ENCODE peak calls at places on chromosomes 1 and 21, in eight cellular contexts. H is EH, L is left colon, P is AG08396, V is T-helper 17 cell, J is NCI-H1694, R is tibial nerve, F is tibial artery. Y is an unnamed sample.

GRCh38 chr1:119865607-119866006 is 30.7 kb downstream of the ADAM30 start:
- DNase-seq in H (peak), L (no peak), P (no peak), V (no peak), J (no peak), R (no peak), F (no peak), Y (no peak)

GRCh38 chr1:60874703-60875102 is 207.7 kb upstream of the NFIA start:
- DNase-seq in H (peak), L (no peak), P (peak), V (no peak), J (no peak), R (no peak), F (no peak), Y (no peak)

GRCh38 chr21:40587786-40588353 is 259.1 kb downstream of the DSCAM start:
- DNase-seq in H (no peak), L (no peak), P (no peak), V (no peak), J (no peak), R (no peak), F (no peak), Y (no peak)

GRCh38 chr1:197958861-197959260 is 41.7 kb downstream of the LHX9 start:
- DNase-seq in H (peak), L (no peak), P (no peak), V (no peak), J (no peak), R (no peak), F (no peak), Y (no peak)

GRCh38 chr21:35791541-35792335 is 268.6 kb downstream of the SETD4 start:
- DNase-seq in H (no peak), L (no peak), P (no peak), V (no peak), J (no peak), R (no peak), F (no peak), Y (no peak)

GRCh38 chr21:42190492-42190875 is 28.5 kb upstream of the ABCG1 start:
- DNase-seq in H (no peak), L (no peak), P (no peak), V (no peak), J (no peak), R (no peak), F (no peak), Y (no peak)

GRCh38 chr1:154775559-154776338 is 94.3 kb downstream of the KCNN3 start:
- DNase-seq in H (no peak), L (no peak), P (no peak), V (no peak), J (no peak), R (no peak), F (no peak), Y (no peak)

GRCh38 chr1:235557495-235557894 is 53.2 kb upstream of the B3GALNT2 start:
- DNase-seq in H (no peak), L (no peak), P (no peak), V (no peak), J (no peak), R (no peak), F (no peak), Y (no peak)

GRCh38 chr1:108314815-108315214 is 70.9 kb upstream of the NBPF4 start:
- DNase-seq in H (no peak), L (no peak), P (no peak), V (no peak), J (no peak), R (no peak), F (no peak), Y (no peak)

GRCh38 chr21:46509760-46510159 is 51.1 kb downstream of the DIP2A start:
- DNase-seq in H (no peak), L (no peak), P (no peak), V (no peak), J (no peak), R (no peak), F (no peak), Y (no peak)

GRCh38 chr1:221823566-221823965 is 81.7 kb upstream of the DUSP10 start:
- DNase-seq in H (no peak), L (no peak), P (no peak), V (no peak), J (no peak), R (no peak), F (no peak), Y (no peak)

Y was measured in suprapubic skin.